ENCODE peak calls at places on chromosome 12, in nine cellular contexts. K is fibroblast of lung, C is neuronal stem cell, F is colonic mucosa, G is H1, A is neural progenitor cell, Y is Karpas-422, O is mesendoderm, D is mesenchymal stem cell. J is an unnamed sample.

GRCh38 chr12:100830003-100830795 is 35.6 kb downstream of the ANO4 start:
- DNase-seq in F (no peak), C (no peak), D (no peak), O (peak; percentile 45), K (no peak), G (no peak), A (no peak), Y (no peak), J (peak; percentile 35)

GRCh38 chr12:131332224-131332623 is 378.5 kb downstream of the ADGRD1 start:
- DNase-seq in Y (no peak), D (no peak), A (no peak), F (no peak), O (no peak), G (peak; percentile 26), C (no peak), K (no peak), J (no peak)

GRCh38 chr12:22380029-22380428 is 45.5 kb upstream of the ST8SIA1 start:
- DNase-seq in F (no peak), G (no peak), O (no peak), D (no peak), Y (no peak), C (no peak), K (no peak), A (no peak), J (no peak)

GRCh38 chr12:104958009-104958945 is at the start of gene SLC41A2:
- DNase-seq in Y (peak; percentile 85), O (peak; percentile 91), F (peak; percentile 80), D (peak; percentile 96), G (peak; percentile 87), C (peak; percentile 77), K (peak; percentile 92), A (peak; percentile 91), J (peak; percentile 92)

GRCh38 chr12:22969521-22969920 is 344.6 kb downstream of the ETNK1 start:
- DNase-seq in G (no peak), K (no peak), D (no peak), F (no peak), A (no peak), Y (no peak), O (no peak), C (no peak), J (no peak)

GRCh38 chr12:125089083-125089482 is 23.8 kb downstream of the AACS start:
- DNase-seq in A (no peak), D (no peak), O (peak; percentile 33), G (no peak), K (no peak), Y (peak; percentile 48), C (no peak), F (no peak), J (no peak)

GRCh38 chr12:96196781-96197180 is 2.6 kb downstream of the ELK3 start:
- DNase-seq in C (no peak), O (no peak), D (peak; percentile 58), G (no peak), F (no peak), K (peak; percentile 57), A (no peak), Y (no peak), J (no peak)

GRCh38 chr12:4148418-4149056 is 125.0 kb upstream of the CCND2 start:
- DNase-seq in G (no peak), C (no peak), F (peak; percentile 67), D (no peak), O (no peak), Y (peak; percentile 88), K (no peak), A (no peak), J (peak; percentile 31)

GRCh38 chr12:91057771-91058170 is at the start of gene KERA:
- DNase-seq in Y (no peak), K (no peak), C (no peak), A (no peak), G (no peak), O (no peak), F (no peak), D (no peak), J (no peak)

GRCh38 chr12:91053951-91054715 is 3.7 kb downstream of the KERA start:
- DNase-seq in O (no peak), F (peak; percentile 22), Y (no peak), D (peak; percentile 48), G (no peak), C (no peak), A (no peak), K (peak; percentile 91), J (no peak)

GRCh38 chr12:91057349-91057748 is 475 bp downstream of the KERA start:
- DNase-seq in D (no peak), C (no peak), F (no peak), G (no peak), K (peak; percentile 19), A (no peak), O (no peak), Y (no peak), J (no peak)

GRCh38 chr12:91055976-91056375 is 1.8 kb downstream of the KERA start:
- DNase-seq in G (no peak), F (no peak), K (no peak), D (no peak), O (no peak), A (no peak), Y (no peak), C (no peak), J (no peak)

GRCh38 chr12:91058821-91059220 is 997 bp upstream of the KERA start:
- DNase-seq in A (no peak), D (no peak), G (no peak), C (no peak), F (no peak), K (no peak), O (no peak), Y (no peak), J (no peak)
- H3K9ac ChIP-seq in A (no peak overlapping the region), D (no peak overlapping the region), G (no peak overlapping the region), C (no peak overlapping the region), F (no peak overlapping the region), K (no peak overlapping the region), O (no peak overlapping the region), Y (no peak overlapping the region), J (no peak overlapping the region)

GRCh38 chr12:6280672-6281071 is 29.8 kb upstream of the PLEKHG6 start:
- DNase-seq in A (no peak), C (no peak), O (no peak), G (no peak), F (no peak), D (no peak), Y (no peak), K (no peak), J (no peak)
- H3K9ac ChIP-seq in A (no peak overlapping the region), C (no peak overlapping the region), O (no peak overlapping the region), G (no peak overlapping the region), F (no peak overlapping the region), D (peak overlapping the region; percentile 59), Y (no peak overlapping the region), K (no peak overlapping the region), J (no peak overlapping the region)

GRCh38 chr12:8687846-8688601 is 9.8 kb upstream of the RIMKLB start:
- DNase-seq in F (no peak), C (no peak), D (peak; percentile 91), K (peak; percentile 91), A (peak; percentile 26), O (peak; percentile 84), G (no peak), Y (no peak), J (peak; percentile 82)
- H3K9ac ChIP-seq in F (no peak overlapping the region), C (no peak overlapping the region), D (peak overlapping the region; percentile 17), K (no peak overlapping the region), A (no peak overlapping the region), O (no peak overlapping the region), G (no peak overlapping the region), Y (no peak overlapping the region), J (no peak overlapping the region)

DNA sequence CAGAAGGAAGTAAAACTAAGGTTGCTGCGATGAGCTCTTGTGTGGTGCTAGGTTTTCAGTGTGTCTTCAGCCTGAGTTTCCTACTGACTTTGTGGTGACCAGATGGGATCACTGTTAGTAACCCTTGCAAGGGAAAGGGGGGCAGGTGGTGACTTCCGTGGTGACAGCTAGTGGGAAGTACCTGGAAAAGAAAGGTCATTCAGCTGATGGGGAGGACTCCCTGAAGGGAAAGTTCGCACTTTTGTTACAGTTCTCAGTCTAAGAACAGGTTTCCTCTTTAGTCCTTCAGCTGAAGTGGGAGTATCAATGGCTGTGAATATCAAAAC is 2.1 kb downstream of the ATP6V0A2 start:
- DNase-seq in D (no peak), G (no peak), Y (peak; percentile 47), C (no peak), A (no peak), F (no peak), O (peak; percentile 23), K (no peak), J (no peak)
- H3K9ac ChIP-seq in D (no peak overlapping the region), G (no peak overlapping the region), Y (peak overlapping the region; percentile 87), C (no peak overlapping the region), A (no peak overlapping the region), F (no peak overlapping the region), O (no peak overlapping the region), K (no peak overlapping the region), J (no peak overlapping the region)